ENCODE peak calls at places on chromosomes 16 and 17, in four cellular contexts. S, F, P and C are unnamed samples.

GRCh38 chr16:4263504-4264436 is 9.1 kb downstream of the TFAP4 start:
- DNase-seq in S (peak), F (peak), P (peak), C (peak)

GRCh38 chr17:44552361-44552760 is 4.9 kb upstream of the FZD2 start:
- DNase-seq in S (peak), P (no peak), F (no peak), C (no peak)

GRCh38 chr16:86355951-86356350 is 154.4 kb upstream of the FOXF1 start:
- DNase-seq in S (no peak), F (no peak), P (peak), C (no peak)

GRCh38 chr17:12745481-12745880 is 43.8 kb upstream of the ARHGAP44 start:
- DNase-seq in S (no peak), F (no peak), P (no peak), C (no peak)

GRCh38 chr17:61458491-61459433 is 6.5 kb downstream of the TBX4 start:
- DNase-seq in S (no peak), P (no peak), F (no peak), C (no peak)

GRCh38 chr16:66539628-66540469 is 10.1 kb downstream of the TK2 start:
- DNase-seq in S (no peak), F (no peak), P (no peak), C (peak)

GRCh38 chr16:29712770-29713169 is 33.0 kb downstream of the C16orf54 start:
- DNase-seq in S (no peak), F (no peak), P (no peak), C (no peak)

GRCh38 chr16:16992986-16993783 is 477.6 kb downstream of the XYLT1 start:
- DNase-seq in F (peak), S (no peak), P (no peak), C (no peak)

GRCh38 chr16:50666658-50667496 is 14.2 kb downstream of the SNX20 start:
- DNase-seq in F (peak), P (no peak), S (no peak), C (no peak)

GRCh38 chr17:14119546-14119945 is 50.2 kb downstream of the COX10 start:
- DNase-seq in S (no peak), F (no peak), P (no peak), C (no peak)

GRCh38 chr17:67068999-67069398 is 24.6 kb downstream of the CACNG1 start:
- DNase-seq in F (no peak), S (no peak), P (no peak), C (peak)

GRCh38 chr17:2481760-2482159 is 29.9 kb downstream of the METTL16 start:
- DNase-seq in P (no peak), F (no peak), S (no peak), C (no peak)

GRCh38 chr16:51268237-51268636 is 117.2 kb upstream of the SALL1 start:
- DNase-seq in S (no peak), P (no peak), F (no peak), C (no peak)

GRCh38 chr16:55433030-55433429 is 46.0 kb upstream of the MMP2 start:
- DNase-seq in P (no peak), F (no peak), S (no peak), C (no peak)

GRCh38 chr17:7258731-7259554 is 3.3 kb downstream of the CLDN7 start:
- DNase-seq in P (peak), F (peak), S (peak), C (peak)

GRCh38 chr16:89048871-89049422 is 44.7 kb upstream of the ACSF3 start:
- DNase-seq in S (no peak), F (no peak), P (no peak), C (no peak)

GRCh38 chr17:32157225-32157624 is 14.9 kb downstream of the RHOT1 start:
- DNase-seq in F (no peak), P (peak), S (peak), C (peak)

GRCh38 chr16:66750279-66751134 is 902 bp downstream of the DYNC1LI2 start:
- DNase-seq in F (no peak), S (no peak), P (peak), C (peak)

GRCh38 chr16:4500283-4500682 is 24.1 kb downstream of the HMOX2 start:
- DNase-seq in P (peak), S (peak), F (no peak), C (peak)

GRCh38 chr17:8681175-8681949 is 50.8 kb upstream of the MYH10 start:
- DNase-seq in S (no peak), P (peak), F (no peak), C (peak)

GRCh38 chr16:87541882-87542234 is 49.0 kb upstream of the ZCCHC14 start:
- DNase-seq in F (no peak), P (peak), S (peak), C (peak)

GRCh38 chr17:933168-934083 is 46.1 kb downstream of the NXN start:
- DNase-seq in P (peak), S (peak), F (no peak), C (peak)

GRCh38 chr17:58583486-58583885 is 69.0 kb upstream of the MTMR4 start:
- DNase-seq in S (no peak), F (no peak), P (no peak), C (no peak)

GRCh38 chr17:44804301-44805061 is 25.6 kb downstream of the GJC1 start:
- DNase-seq in P (no peak), S (peak), F (no peak), C (peak)

GRCh38 chr17:48149174-48150106 is 41.9 kb downstream of the SNX11 start:
- DNase-seq in P (no peak), S (peak), F (no peak), C (peak)

GRCh38 chr16:30470170-30470512 is 2.4 kb upstream of the ITGAL start:
- DNase-seq in P (no peak), S (no peak), F (no peak), C (no peak)

GRCh38 chr17:28188841-28189263 is 130.1 kb upstream of the TMEM97 start:
- DNase-seq in S (peak), F (no peak), P (no peak), C (peak)

GRCh38 chr16:86457621-86458456 is 52.5 kb upstream of the FOXF1 start:
- DNase-seq in P (peak), F (no peak), S (peak), C (no peak)

GRCh38 chr16:66426112-66427035 is 721 bp upstream of the BEAN1 start:
- DNase-seq in F (no peak), P (peak), S (no peak), C (no peak)

GRCh38 chr16:57277586-57277985 is 6.9 kb downstream of the PLLP start:
- DNase-seq in S (peak), P (peak), F (peak), C (peak)